ENCODE peak calls at places on chromosomes 5 and 9, in four cellular contexts. B is left lung; O is SK-N-SH; Y is CD8-positive, alpha-beta T cell. P is an unnamed sample. For H3K4me1, the result is how much of the 10 kb centered on the place peaks cover.

GRCh38 chr9:21677834-21678233 is 124.6 kb upstream of the MTAP start:
- DNase-seq in B (no peak), O (no peak), Y (no peak), P (no peak)

GRCh38 chr9:77764894-77765780 is 117.0 kb upstream of the GNA14 start:
- DNase-seq in B (no peak), O (peak), Y (no peak), P (no peak)

GRCh38 chr9:114607671-114608524 is 3.2 kb upstream of the TMEM268 start:
- DNase-seq in B (no peak), O (no peak), Y (no peak), P (no peak)

GRCh38 chr5:1330847-1331831 is 13.8 kb downstream of the CLPTM1L start:
- DNase-seq in B (peak), O (no peak), Y (no peak), P (no peak)

GRCh38 chr9:84932915-84933527 is 263.5 kb downstream of the NTRK2 start:
- DNase-seq in B (no peak), O (no peak), Y (no peak), P (no peak)

GRCh38 chr5:58201922-58202648 is 257.8 kb downstream of the PLK2 start:
- DNase-seq in B (no peak), O (no peak), Y (no peak), P (no peak)

GRCh38 chr5:133086366-133086875 is 34.6 kb downstream of the HSPA4 start:
- DNase-seq in B (no peak), O (no peak), Y (no peak), P (no peak)

GRCh38 chr5:139543423-139543991 is 17.6 kb upstream of the UBE2D2 start:
- DNase-seq in B (peak), O (peak), Y (peak), P (peak)

GRCh38 chr9:94987731-94988130 is 261.2 kb downstream of the AOPEP start:
- DNase-seq in B (no peak), O (no peak), Y (no peak), P (no peak)

GRCh38 chr9:94983552-94983951 is 257.1 kb downstream of the AOPEP start:
- DNase-seq in B (no peak), O (no peak), Y (no peak), P (no peak)

GRCh38 chr9:94985649-94986048 is 259.1 kb downstream of the AOPEP start:
- DNase-seq in B (no peak), O (no peak), Y (no peak), P (no peak)

GRCh38 chr9:94982211-94982610 is 255.7 kb downstream of the AOPEP start:
- DNase-seq in B (no peak), O (no peak), Y (no peak), P (no peak)

GRCh38 chr9:94984891-94985476 is 258.5 kb downstream of the AOPEP start:
- DNase-seq in B (no peak), O (no peak), Y (peak), P (no peak)
- H3K27ac ChIP-seq in B (no peak), O (no peak), Y (no peak), P (no peak)

DNA sequence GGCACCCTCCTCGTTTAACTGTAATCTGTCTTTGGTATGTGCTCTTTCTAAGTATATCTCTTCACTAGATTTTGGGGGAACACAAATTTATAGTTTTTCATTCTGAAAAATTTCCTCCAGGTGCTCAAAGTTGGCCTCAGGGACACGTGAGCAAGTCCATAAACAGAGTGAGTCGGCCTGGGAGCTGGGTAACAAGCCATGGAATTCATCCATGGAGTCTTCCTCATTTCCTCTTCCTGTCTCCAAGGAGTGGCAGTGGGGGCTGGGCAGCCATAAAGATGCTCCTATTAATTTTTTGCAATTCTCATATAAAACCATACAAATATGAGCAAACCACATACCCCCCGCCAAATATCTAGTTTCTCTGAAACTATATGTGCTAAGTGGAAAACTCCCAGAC is 136.6 kb upstream of the OTULINL start:
- DNase-seq in B (no peak), O (no peak), Y (no peak), P (no peak)
- H3K4me1 ChIP-seq in B (under half), O (half or more), Y (under half), P (under half)

GRCh38 chr9:73412874-73413273 is 261.2 kb downstream of the ANXA1 start:
- DNase-seq in B (no peak), O (no peak), Y (no peak), P (no peak)
- H3K4me3 ChIP-seq in B (no peak), O (no peak), Y (no peak), P (no peak)

DNA sequence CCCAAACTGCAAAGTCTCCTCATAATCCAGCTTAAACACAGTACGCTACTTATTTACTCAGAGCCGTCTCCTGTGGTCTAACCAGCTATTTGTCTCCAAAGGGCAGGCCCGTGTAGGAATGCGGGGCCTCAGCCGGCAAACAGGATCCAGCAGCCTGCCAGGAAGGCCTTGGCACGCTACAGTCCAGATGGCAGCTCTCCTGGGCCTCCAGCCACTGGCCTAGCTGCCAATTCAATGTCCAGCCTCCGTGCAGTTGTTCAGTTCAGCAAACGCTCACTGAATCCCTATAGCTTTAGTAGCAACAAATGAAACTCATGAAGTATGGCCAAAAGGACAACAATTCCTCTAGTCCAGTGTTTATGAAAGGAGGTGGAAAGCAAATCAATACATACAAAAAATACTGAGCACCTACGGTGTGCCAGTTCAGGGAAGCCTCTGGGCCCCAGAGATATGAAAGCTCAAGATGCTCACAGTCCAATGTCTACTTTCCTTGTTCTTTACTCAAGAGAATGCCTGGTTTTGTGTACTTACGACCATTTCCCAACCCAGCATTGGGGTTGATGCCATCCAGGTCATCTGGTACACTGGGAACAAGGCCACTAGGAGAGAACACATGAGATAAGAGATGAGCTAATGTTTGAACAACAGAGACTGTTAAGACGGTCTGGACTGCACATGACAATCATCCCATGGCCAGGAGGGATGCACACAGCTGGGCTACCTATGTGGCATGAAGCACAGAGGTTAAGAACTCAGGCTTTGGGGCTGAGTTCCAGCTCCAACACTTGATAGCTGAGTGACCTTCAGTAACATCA is 8.3 kb downstream of the CDK5RAP2 start:
- DNase-seq in B (no peak), O (peak), Y (no peak), P (peak)
- H3K27ac ChIP-seq in B (peak), O (peak), Y (no peak), P (peak)

GRCh38 chr5:2750758-2751464 is 566 bp downstream of the IRX2 start:
- DNase-seq in B (peak), O (no peak), Y (no peak), P (no peak)

GRCh38 chr5:2753452-2754409 is 2.3 kb upstream of the IRX2 start:
- DNase-seq in B (no peak), O (no peak), Y (no peak), P (no peak)

GRCh38 chr5:2751592-2752021 is at the start of gene IRX2:
- DNase-seq in B (peak), O (no peak), Y (no peak), P (peak)

GRCh38 chr5:2752875-2753435 is 1.5 kb upstream of the IRX2 start:
- DNase-seq in B (peak), O (no peak), Y (no peak), P (no peak)

GRCh38 chr5:2752059-2752874 is 790 bp upstream of the IRX2 start:
- DNase-seq in B (peak), O (no peak), Y (no peak), P (peak)
- H3K4me1 ChIP-seq in B (under half), O (under half), Y (under half), P (under half)

GRCh38 chr5:72308853-72309191 is 11.2 kb downstream of the MRPS27 start:
- DNase-seq in B (no peak), O (no peak), Y (no peak), P (no peak)
- H3K4me3 ChIP-seq in B (no peak), O (no peak), Y (peak), P (peak)